ENCODE peak calls at places on chromosomes 4 and X, in five cellular contexts. R, E, L, U and O are unnamed samples.

GRCh38 chrX:133897593-133898163 is 87.7 kb downstream of the GPC3 start:
- DNase-seq in U (no peak), R (no peak), L (no peak), E (no peak), O (no peak)

GRCh38 chr4:26787461-26788340 is 72.9 kb upstream of the STIM2 start:
- DNase-seq in U (no peak), L (peak; percentile 63), E (peak; percentile 25), R (peak; percentile 59), O (peak; percentile 77)

GRCh38 chrX:49878128-49878833 is 1.0 kb upstream of the USP27X start:
- DNase-seq in R (no peak), L (no peak), E (no peak), U (no peak), O (peak; percentile 1)

GRCh38 chr4:68375667-68376559 is 26.0 kb upstream of the YTHDC1 start:
- DNase-seq in E (peak; percentile 64), L (peak; percentile 37), U (no peak), R (peak; percentile 71), O (peak; percentile 59)

GRCh38 chrX:129403974-129404669 is 119.2 kb downstream of the SMARCA1 start:
- DNase-seq in L (no peak), E (no peak), U (no peak), R (no peak), O (no peak)

GRCh38 chr4:42703776-42704175 is 46.9 kb upstream of the ATP8A1 start:
- DNase-seq in R (no peak), E (no peak), U (no peak), L (no peak), O (no peak)

GRCh38 chr4:123547167-123547817 is 150.7 kb downstream of the SPRY1 start:
- DNase-seq in R (no peak), U (peak; percentile 58), L (no peak), E (no peak), O (no peak)

GRCh38 chr4:1265351-1265750 is 16.4 kb upstream of the CTBP1 start:
- DNase-seq in L (no peak), U (no peak), E (no peak), R (no peak), O (no peak)

GRCh38 chr4:6769138-6769983 is 13.2 kb upstream of the KIAA0232 start:
- DNase-seq in L (peak; percentile 25), R (no peak), U (no peak), E (peak; percentile 34), O (no peak)

GRCh38 chr4:4831266-4831665 is 28.2 kb upstream of the MSX1 start:
- DNase-seq in U (no peak), L (no peak), R (no peak), E (no peak), O (no peak)

GRCh38 chr4:108044951-108045686 is 55.4 kb downstream of the HADH start:
- DNase-seq in R (no peak), E (no peak), L (no peak), U (no peak), O (no peak)

GRCh38 chr4:4801013-4801412 is 58.5 kb upstream of the MSX1 start:
- DNase-seq in L (no peak), U (no peak), E (no peak), R (peak; percentile 15), O (peak; percentile 78)

GRCh38 chr4:166972071-166972470 is 262.2 kb downstream of the SPOCK3 start:
- DNase-seq in R (peak; percentile 84), U (no peak), E (no peak), L (no peak), O (peak; percentile 63)

GRCh38 chrX:39814391-39814790 is 283.4 kb downstream of the BCOR start:
- DNase-seq in U (no peak), E (peak; percentile 64), L (peak; percentile 33), R (peak; percentile 44), O (peak; percentile 17)

GRCh38 chr4:8177544-8177943 is 18.9 kb upstream of the ABLIM2 start:
- DNase-seq in R (no peak), U (no peak), L (no peak), E (no peak), O (no peak)

GRCh38 chrX:139204903-139205667 is 325.5 kb upstream of the F9 start:
- DNase-seq in L (peak; percentile 22), R (no peak), E (peak; percentile 18), U (no peak), O (no peak)

GRCh38 chr4:51842167-51842553 is 793 bp upstream of the DCUN1D4 start:
- DNase-seq in R (peak; percentile 38), U (peak; percentile 22), L (no peak), E (peak; percentile 28), O (peak; percentile 40)

GRCh38 chr4:8101796-8102355 is 56.7 kb downstream of the ABLIM2 start:
- DNase-seq in L (no peak), E (no peak), U (no peak), R (no peak), O (no peak)

GRCh38 chrX:4263005-4263404 is 549.6 kb upstream of the PRKX start:
- DNase-seq in E (no peak), U (no peak), R (no peak), L (no peak), O (peak; percentile 1)

GRCh38 chr4:89410687-89411086 is 103.1 kb upstream of the GPRIN3 start:
- DNase-seq in L (no peak), R (peak; percentile 62), E (no peak), U (no peak), O (peak; percentile 53)

GRCh38 chr4:158532556-158533231 is 11.0 kb downstream of the RXFP1 start:
- DNase-seq in L (no peak), U (no peak), R (no peak), E (no peak), O (no peak)

GRCh38 chr4:53962516-53963225 is 101.7 kb downstream of the CHIC2 start:
- DNase-seq in L (no peak), R (peak; percentile 55), U (no peak), E (no peak), O (peak; percentile 90)

GRCh38 chr4:37728064-37728463 is 41.9 kb upstream of the RELL1 start:
- DNase-seq in R (no peak), U (no peak), L (no peak), E (no peak), O (no peak)

GRCh38 chrX:107747596-107748161 is 27.9 kb downstream of the TSC22D3 start:
- DNase-seq in R (peak; percentile 60), E (no peak), L (no peak), U (no peak), O (peak; percentile 74)

GRCh38 chrX:132270699-132271098 is 51.5 kb upstream of the RAP2C start:
- DNase-seq in U (peak; percentile 87), R (peak; percentile 86), L (no peak), E (no peak), O (peak; percentile 60)

GRCh38 chr4:47061435-47061834 is 30.1 kb downstream of the GABRB1 start:
- DNase-seq in U (no peak), L (no peak), E (no peak), R (peak; percentile 11), O (peak; percentile 56)

GRCh38 chrX:140767646-140768045 is 58.1 kb downstream of the LINC00632 start:
- DNase-seq in R (peak; percentile 15), U (no peak), E (no peak), L (no peak), O (peak; percentile 6)

GRCh38 chrX:48468693-48469691 is 1.1 kb downstream of the SLC38A5 start:
- DNase-seq in R (no peak), L (peak; percentile 66), U (no peak), E (peak; percentile 64), O (no peak)

GRCh38 chrX:136162827-136163427 is 15.6 kb downstream of the FHL1 start:
- DNase-seq in E (peak; percentile 61), R (peak; percentile 64), L (peak; percentile 56), U (no peak), O (peak; percentile 61)